ENCODE peak calls at places on chromosome 22, in eight cellular contexts. One of them, this sample, is unnamed.

GRCh38 chr22:39471421-39472141 is 14.8 kb downstream of the MGAT3 start:
- DNase-seq in activated T-helper 9 cell treated with anti-CD3 and anti-CD28 coated beads, Interleukin-2, amount 50 U/mL, for 16 hours: no peak
- DNase-seq in colonic mucosa: peak; percentile 59
- DNase-seq in NCI-H1105: no peak
- DNase-seq in progenitor cell of endocrine pancreas: no peak
- DNase-seq in left lung: no peak
- DNase-seq in midbrain: no peak
- DNase-seq in stimulated activated CD4-positive, alpha-beta T cell treated with anti-CD3 and anti-CD28 coated beads, Interleukin-2, amount 100 ng/mL, for 48 hours: no peak
- DNase-seq in this sample: no peak

GRCh38 chr22:23077627-23078461 is 7.5 kb downstream of the GNAZ start:
- DNase-seq in activated T-helper 9 cell treated with anti-CD3 and anti-CD28 coated beads, Interleukin-2, amount 50 U/mL, for 16 hours: no peak
- DNase-seq in colonic mucosa: no peak
- DNase-seq in NCI-H1105: no peak
- DNase-seq in progenitor cell of endocrine pancreas: no peak
- DNase-seq in left lung: no peak
- DNase-seq in midbrain: no peak
- DNase-seq in stimulated activated CD4-positive, alpha-beta T cell treated with anti-CD3 and anti-CD28 coated beads, Interleukin-2, amount 100 ng/mL, for 48 hours: no peak
- DNase-seq in this sample: no peak

GRCh38 chr22:20469110-20469855 is 26.3 kb downstream of the KLHL22 start:
- DNase-seq in activated T-helper 9 cell treated with anti-CD3 and anti-CD28 coated beads, Interleukin-2, amount 50 U/mL, for 16 hours: no peak
- DNase-seq in colonic mucosa: no peak
- DNase-seq in NCI-H1105: no peak
- DNase-seq in progenitor cell of endocrine pancreas: no peak
- DNase-seq in left lung: no peak
- DNase-seq in midbrain: no peak
- DNase-seq in stimulated activated CD4-positive, alpha-beta T cell treated with anti-CD3 and anti-CD28 coated beads, Interleukin-2, amount 100 ng/mL, for 48 hours: no peak
- DNase-seq in this sample: no peak

GRCh38 chr22:38187413-38188212 is 6.0 kb upstream of the PLA2G6 start:
- DNase-seq in activated T-helper 9 cell treated with anti-CD3 and anti-CD28 coated beads, Interleukin-2, amount 50 U/mL, for 16 hours: no peak
- DNase-seq in colonic mucosa: peak; percentile 52
- DNase-seq in NCI-H1105: peak; percentile 44
- DNase-seq in progenitor cell of endocrine pancreas: no peak
- DNase-seq in left lung: no peak
- DNase-seq in midbrain: no peak
- DNase-seq in stimulated activated CD4-positive, alpha-beta T cell treated with anti-CD3 and anti-CD28 coated beads, Interleukin-2, amount 100 ng/mL, for 48 hours: no peak
- DNase-seq in this sample: no peak

GRCh38 chr22:50420015-50420414 is 54.8 kb downstream of the SBF1 start:
- DNase-seq in activated T-helper 9 cell treated with anti-CD3 and anti-CD28 coated beads, Interleukin-2, amount 50 U/mL, for 16 hours: no peak
- DNase-seq in colonic mucosa: no peak
- DNase-seq in NCI-H1105: no peak
- DNase-seq in progenitor cell of endocrine pancreas: no peak
- DNase-seq in left lung: no peak
- DNase-seq in midbrain: no peak
- DNase-seq in stimulated activated CD4-positive, alpha-beta T cell treated with anti-CD3 and anti-CD28 coated beads, Interleukin-2, amount 100 ng/mL, for 48 hours: no peak
- DNase-seq in this sample: no peak

GRCh38 chr22:46758867-46759290 is 3.6 kb upstream of the TBC1D22A start:
- DNase-seq in activated T-helper 9 cell treated with anti-CD3 and anti-CD28 coated beads, Interleukin-2, amount 50 U/mL, for 16 hours: no peak
- DNase-seq in colonic mucosa: peak; percentile 86
- DNase-seq in NCI-H1105: no peak
- DNase-seq in progenitor cell of endocrine pancreas: peak; percentile 45
- DNase-seq in left lung: no peak
- DNase-seq in midbrain: peak; percentile 57
- DNase-seq in stimulated activated CD4-positive, alpha-beta T cell treated with anti-CD3 and anti-CD28 coated beads, Interleukin-2, amount 100 ng/mL, for 48 hours: peak; percentile 50
- DNase-seq in this sample: no peak

GRCh38 chr22:43060213-43060612 is 29.0 kb downstream of the TTLL1 start:
- DNase-seq in activated T-helper 9 cell treated with anti-CD3 and anti-CD28 coated beads, Interleukin-2, amount 50 U/mL, for 16 hours: no peak
- DNase-seq in colonic mucosa: peak; percentile 45
- DNase-seq in NCI-H1105: peak; percentile 18
- DNase-seq in progenitor cell of endocrine pancreas: peak; percentile 44
- DNase-seq in left lung: no peak
- DNase-seq in midbrain: no peak
- DNase-seq in stimulated activated CD4-positive, alpha-beta T cell treated with anti-CD3 and anti-CD28 coated beads, Interleukin-2, amount 100 ng/mL, for 48 hours: peak; percentile 64
- DNase-seq in this sample: no peak

GRCh38 chr22:42363851-42364250 is 68.4 kb downstream of the NFAM1 start:
- DNase-seq in activated T-helper 9 cell treated with anti-CD3 and anti-CD28 coated beads, Interleukin-2, amount 50 U/mL, for 16 hours: no peak
- DNase-seq in colonic mucosa: no peak
- DNase-seq in NCI-H1105: no peak
- DNase-seq in progenitor cell of endocrine pancreas: no peak
- DNase-seq in left lung: no peak
- DNase-seq in midbrain: no peak
- DNase-seq in stimulated activated CD4-positive, alpha-beta T cell treated with anti-CD3 and anti-CD28 coated beads, Interleukin-2, amount 100 ng/mL, for 48 hours: no peak
- DNase-seq in this sample: no peak

GRCh38 chr22:19057539-19057938 is 64.7 kb downstream of the DGCR2 start:
- DNase-seq in activated T-helper 9 cell treated with anti-CD3 and anti-CD28 coated beads, Interleukin-2, amount 50 U/mL, for 16 hours: no peak
- DNase-seq in colonic mucosa: no peak
- DNase-seq in NCI-H1105: no peak
- DNase-seq in progenitor cell of endocrine pancreas: no peak
- DNase-seq in left lung: no peak
- DNase-seq in midbrain: no peak
- DNase-seq in stimulated activated CD4-positive, alpha-beta T cell treated with anti-CD3 and anti-CD28 coated beads, Interleukin-2, amount 100 ng/mL, for 48 hours: no peak
- DNase-seq in this sample: peak; percentile 54

GRCh38 chr22:43476751-43477150 is 64.9 kb downstream of the MPPED1 start:
- DNase-seq in activated T-helper 9 cell treated with anti-CD3 and anti-CD28 coated beads, Interleukin-2, amount 50 U/mL, for 16 hours: no peak
- DNase-seq in colonic mucosa: no peak
- DNase-seq in NCI-H1105: no peak
- DNase-seq in progenitor cell of endocrine pancreas: no peak
- DNase-seq in left lung: no peak
- DNase-seq in midbrain: no peak
- DNase-seq in stimulated activated CD4-positive, alpha-beta T cell treated with anti-CD3 and anti-CD28 coated beads, Interleukin-2, amount 100 ng/mL, for 48 hours: no peak
- DNase-seq in this sample: no peak

GRCh38 chr22:31150615-31151014 is 9.4 kb upstream of the RNF185 start:
- DNase-seq in activated T-helper 9 cell treated with anti-CD3 and anti-CD28 coated beads, Interleukin-2, amount 50 U/mL, for 16 hours: no peak
- DNase-seq in colonic mucosa: no peak
- DNase-seq in NCI-H1105: no peak
- DNase-seq in progenitor cell of endocrine pancreas: no peak
- DNase-seq in left lung: no peak
- DNase-seq in midbrain: no peak
- DNase-seq in stimulated activated CD4-positive, alpha-beta T cell treated with anti-CD3 and anti-CD28 coated beads, Interleukin-2, amount 100 ng/mL, for 48 hours: no peak
- DNase-seq in this sample: no peak

GRCh38 chr22:38788417-38788816 is 5.5 kb downstream of the DNAL4 start:
- DNase-seq in activated T-helper 9 cell treated with anti-CD3 and anti-CD28 coated beads, Interleukin-2, amount 50 U/mL, for 16 hours: no peak
- DNase-seq in colonic mucosa: peak; percentile 26
- DNase-seq in NCI-H1105: peak; percentile 76
- DNase-seq in progenitor cell of endocrine pancreas: no peak
- DNase-seq in left lung: no peak
- DNase-seq in midbrain: peak; percentile 23
- DNase-seq in stimulated activated CD4-positive, alpha-beta T cell treated with anti-CD3 and anti-CD28 coated beads, Interleukin-2, amount 100 ng/mL, for 48 hours: no peak
- DNase-seq in this sample: no peak

GRCh38 chr22:35618427-35619223 is 1.5 kb upstream of the MB start:
- DNase-seq in activated T-helper 9 cell treated with anti-CD3 and anti-CD28 coated beads, Interleukin-2, amount 50 U/mL, for 16 hours: no peak
- DNase-seq in colonic mucosa: no peak
- DNase-seq in NCI-H1105: no peak
- DNase-seq in progenitor cell of endocrine pancreas: no peak
- DNase-seq in left lung: no peak
- DNase-seq in midbrain: no peak
- DNase-seq in stimulated activated CD4-positive, alpha-beta T cell treated with anti-CD3 and anti-CD28 coated beads, Interleukin-2, amount 100 ng/mL, for 48 hours: no peak
- DNase-seq in this sample: no peak

GRCh38 chr22:48045369-48045768 is 1282.9 kb downstream of the TBC1D22A start:
- DNase-seq in activated T-helper 9 cell treated with anti-CD3 and anti-CD28 coated beads, Interleukin-2, amount 50 U/mL, for 16 hours: no peak
- DNase-seq in colonic mucosa: no peak
- DNase-seq in NCI-H1105: no peak
- DNase-seq in progenitor cell of endocrine pancreas: no peak
- DNase-seq in left lung: no peak
- DNase-seq in midbrain: no peak
- DNase-seq in stimulated activated CD4-positive, alpha-beta T cell treated with anti-CD3 and anti-CD28 coated beads, Interleukin-2, amount 100 ng/mL, for 48 hours: no peak
- DNase-seq in this sample: no peak

GRCh38 chr22:19745155-19746133 is 15.1 kb upstream of the TBX1 start:
- DNase-seq in activated T-helper 9 cell treated with anti-CD3 and anti-CD28 coated beads, Interleukin-2, amount 50 U/mL, for 16 hours: no peak
- DNase-seq in colonic mucosa: no peak
- DNase-seq in NCI-H1105: no peak
- DNase-seq in progenitor cell of endocrine pancreas: no peak
- DNase-seq in left lung: no peak
- DNase-seq in midbrain: no peak
- DNase-seq in stimulated activated CD4-positive, alpha-beta T cell treated with anti-CD3 and anti-CD28 coated beads, Interleukin-2, amount 100 ng/mL, for 48 hours: no peak
- DNase-seq in this sample: no peak

GRCh38 chr22:28029201-28029948 is 110.3 kb upstream of the PITPNB start:
- DNase-seq in activated T-helper 9 cell treated with anti-CD3 and anti-CD28 coated beads, Interleukin-2, amount 50 U/mL, for 16 hours: no peak
- DNase-seq in colonic mucosa: peak; percentile 41
- DNase-seq in NCI-H1105: peak; percentile 97
- DNase-seq in progenitor cell of endocrine pancreas: no peak
- DNase-seq in left lung: peak; percentile 57
- DNase-seq in midbrain: no peak
- DNase-seq in stimulated activated CD4-positive, alpha-beta T cell treated with anti-CD3 and anti-CD28 coated beads, Interleukin-2, amount 100 ng/mL, for 48 hours: no peak
- DNase-seq in this sample: no peak

GRCh38 chr22:43550024-43550620 is 138.3 kb downstream of the MPPED1 start:
- DNase-seq in activated T-helper 9 cell treated with anti-CD3 and anti-CD28 coated beads, Interleukin-2, amount 50 U/mL, for 16 hours: no peak
- DNase-seq in colonic mucosa: no peak
- DNase-seq in NCI-H1105: no peak
- DNase-seq in progenitor cell of endocrine pancreas: peak; percentile 6
- DNase-seq in left lung: no peak
- DNase-seq in midbrain: no peak
- DNase-seq in stimulated activated CD4-positive, alpha-beta T cell treated with anti-CD3 and anti-CD28 coated beads, Interleukin-2, amount 100 ng/mL, for 48 hours: no peak
- DNase-seq in this sample: peak; percentile 38

GRCh38 chr22:44736581-44737413 is 15.6 kb upstream of the ARHGAP8 start:
- DNase-seq in activated T-helper 9 cell treated with anti-CD3 and anti-CD28 coated beads, Interleukin-2, amount 50 U/mL, for 16 hours: no peak
- DNase-seq in colonic mucosa: no peak
- DNase-seq in NCI-H1105: no peak
- DNase-seq in progenitor cell of endocrine pancreas: no peak
- DNase-seq in left lung: no peak
- DNase-seq in midbrain: no peak
- DNase-seq in stimulated activated CD4-positive, alpha-beta T cell treated with anti-CD3 and anti-CD28 coated beads, Interleukin-2, amount 100 ng/mL, for 48 hours: no peak
- DNase-seq in this sample: no peak

GRCh38 chr22:36413022-36413770 is 25.4 kb upstream of the MYH9 start:
- DNase-seq in activated T-helper 9 cell treated with anti-CD3 and anti-CD28 coated beads, Interleukin-2, amount 50 U/mL, for 16 hours: no peak
- DNase-seq in colonic mucosa: no peak
- DNase-seq in NCI-H1105: no peak
- DNase-seq in progenitor cell of endocrine pancreas: no peak
- DNase-seq in left lung: no peak
- DNase-seq in midbrain: no peak
- DNase-seq in stimulated activated CD4-positive, alpha-beta T cell treated with anti-CD3 and anti-CD28 coated beads, Interleukin-2, amount 100 ng/mL, for 48 hours: no peak
- DNase-seq in this sample: no peak

GRCh38 chr22:37753746-37754145 is 54.0 kb upstream of the GCAT start:
- DNase-seq in activated T-helper 9 cell treated with anti-CD3 and anti-CD28 coated beads, Interleukin-2, amount 50 U/mL, for 16 hours: no peak
- DNase-seq in colonic mucosa: no peak
- DNase-seq in NCI-H1105: no peak
- DNase-seq in progenitor cell of endocrine pancreas: no peak
- DNase-seq in left lung: no peak
- DNase-seq in midbrain: no peak
- DNase-seq in stimulated activated CD4-positive, alpha-beta T cell treated with anti-CD3 and anti-CD28 coated beads, Interleukin-2, amount 100 ng/mL, for 48 hours: no peak
- DNase-seq in this sample: no peak

GRCh38 chr22:32900856-32901255 is 99.4 kb downstream of the TIMP3 start:
- DNase-seq in activated T-helper 9 cell treated with anti-CD3 and anti-CD28 coated beads, Interleukin-2, amount 50 U/mL, for 16 hours: no peak
- DNase-seq in colonic mucosa: no peak
- DNase-seq in NCI-H1105: no peak
- DNase-seq in progenitor cell of endocrine pancreas: no peak
- DNase-seq in left lung: no peak
- DNase-seq in midbrain: no peak
- DNase-seq in stimulated activated CD4-positive, alpha-beta T cell treated with anti-CD3 and anti-CD28 coated beads, Interleukin-2, amount 100 ng/mL, for 48 hours: no peak
- DNase-seq in this sample: no peak

This sample was measured in suprapubic skin.